ENCODE peak calls at places on chromosomes 12 and 14, in seven cellular contexts. N is tibial artery, O is cardiac muscle cell, Q is neural progenitor cell, A is cardiac fibroblast, L is MM.1S, R is endothelial cell of umbilical vein. F is an unnamed sample.

GRCh38 chr14:64685364-64686130 is 18.7 kb upstream of the PLEKHG3 start:
- DNase-seq in N (no peak), O (no peak), Q (peak), A (no peak), L (no peak), R (no peak), F (no peak)

GRCh38 chr12:105069936-105070702 is 14.1 kb downstream of the ALDH1L2 start:
- DNase-seq in N (no peak), O (no peak), Q (no peak), A (no peak), L (no peak), R (no peak), F (no peak)

GRCh38 chr12:50971946-50972345 is 19.6 kb downstream of the HIGD1C start:
- DNase-seq in N (no peak), O (no peak), Q (no peak), A (peak), L (no peak), R (no peak), F (peak)

GRCh38 chr14:49945448-49946319 is 52.8 kb downstream of the ARF6 start:
- DNase-seq in N (no peak), O (no peak), Q (no peak), A (no peak), L (no peak), R (no peak), F (no peak)

GRCh38 chr12:40565029-40565633 is 127.1 kb upstream of the CNTN1 start:
- DNase-seq in N (no peak), O (no peak), Q (no peak), A (no peak), L (no peak), R (no peak), F (no peak)

GRCh38 chr14:37056473-37056872 is 115.9 kb downstream of the SLC25A21 start:
- DNase-seq in N (no peak), O (no peak), Q (no peak), A (peak), L (no peak), R (peak), F (peak)

GRCh38 chr12:56694161-56694560 is 6.1 kb upstream of the PTGES3 start:
- DNase-seq in N (no peak), O (no peak), Q (no peak), A (no peak), L (no peak), R (no peak), F (no peak)

GRCh38 chr12:42789808-42790760 is 200.5 kb upstream of the PRICKLE1 start:
- DNase-seq in N (no peak), O (peak), Q (no peak), A (peak), L (no peak), R (peak), F (no peak)

GRCh38 chr12:125954362-125954761 is 889.1 kb downstream of the AACS start:
- DNase-seq in N (no peak), O (no peak), Q (peak), A (no peak), L (no peak), R (no peak), F (no peak)

GRCh38 chr12:43131304-43131703 is 420.7 kb downstream of the ADAMTS20 start:
- DNase-seq in N (no peak), O (peak), Q (peak), A (no peak), L (no peak), R (no peak), F (no peak)

GRCh38 chr12:64180951-64181350 is 41.1 kb downstream of the KICS2 start:
- DNase-seq in N (no peak), O (no peak), Q (no peak), A (peak), L (no peak), R (peak), F (peak)

GRCh38 chr12:123532021-123532420 is 1.5 kb downstream of the RILPL1 start:
- DNase-seq in N (peak), O (no peak), Q (no peak), A (peak), L (peak), R (peak), F (peak)

GRCh38 chr12:91704446-91704845 is 441.2 kb downstream of the BTG1 start:
- DNase-seq in N (no peak), O (no peak), Q (no peak), A (peak), L (no peak), R (peak), F (peak)

GRCh38 chr12:29148958-29149690 is at the start of gene FAR2:
- DNase-seq in N (no peak), O (peak), Q (peak), A (peak), L (peak), R (peak), F (peak)

GRCh38 chr14:41922014-41922413 is 315.3 kb downstream of the LRFN5 start:
- DNase-seq in N (no peak), O (no peak), Q (no peak), A (no peak), L (no peak), R (no peak), F (no peak)

GRCh38 chr12:17618831-17619230 is 471.2 kb downstream of the RERGL start:
- DNase-seq in N (no peak), O (no peak), Q (no peak), A (no peak), L (no peak), R (no peak), F (no peak)

GRCh38 chr12:11150832-11151231 is 16.4 kb upstream of the TAS2R30 start:
- DNase-seq in N (no peak), O (no peak), Q (no peak), A (no peak), L (no peak), R (no peak), F (no peak)

GRCh38 chr12:32450768-32451167 is 51.4 kb downstream of the FGD4 start:
- DNase-seq in N (peak), O (no peak), Q (no peak), A (no peak), L (no peak), R (peak), F (no peak)

GRCh38 chr12:57150400-57150799 is 3.0 kb upstream of the LRP1-AS start:
- DNase-seq in N (no peak), O (no peak), Q (no peak), A (no peak), L (no peak), R (no peak), F (no peak)

GRCh38 chr12:25903603-25904245 is 54.8 kb upstream of the RASSF8 start:
- DNase-seq in N (no peak), O (no peak), Q (no peak), A (peak), L (no peak), R (no peak), F (no peak)

GRCh38 chr12:102567031-102567985 is 86.9 kb upstream of the IGF1 start:
- DNase-seq in N (no peak), O (no peak), Q (no peak), A (peak), L (no peak), R (no peak), F (peak)

GRCh38 chr14:90756755-90757345 is 59.4 kb downstream of the TTC7B start:
- DNase-seq in N (no peak), O (no peak), Q (peak), A (no peak), L (no peak), R (no peak), F (no peak)

GRCh38 chr12:53235164-53235563 is 3.2 kb upstream of the RARG start:
- DNase-seq in N (no peak), O (no peak), Q (no peak), A (no peak), L (no peak), R (no peak), F (no peak)

GRCh38 chr14:103696466-103697071 is 18.7 kb downstream of the XRCC3 start:
- DNase-seq in N (no peak), O (no peak), Q (no peak), A (peak), L (no peak), R (peak), F (peak)

GRCh38 chr12:104651812-104652211 is 195.1 kb downstream of the CHST11 start:
- DNase-seq in N (no peak), O (no peak), Q (no peak), A (no peak), L (no peak), R (no peak), F (no peak)

GRCh38 chr12:52423661-52424503 is 10.3 kb downstream of the KRT75 start:
- DNase-seq in N (no peak), O (no peak), Q (no peak), A (no peak), L (no peak), R (no peak), F (no peak)

GRCh38 chr12:122192441-122192840 is 9.5 kb downstream of the LRRC43 start:
- DNase-seq in N (no peak), O (no peak), Q (no peak), A (no peak), L (no peak), R (no peak), F (no peak)

GRCh38 chr12:122187466-122187865 is 4.5 kb downstream of the LRRC43 start:
- DNase-seq in N (no peak), O (no peak), Q (no peak), A (no peak), L (no peak), R (no peak), F (no peak)

GRCh38 chr12:122190842-122191668 is 8.1 kb downstream of the LRRC43 start:
- DNase-seq in N (no peak), O (peak), Q (peak), A (peak), L (peak), R (peak), F (peak)

GRCh38 chr12:122185494-122186082 is 2.7 kb downstream of the LRRC43 start:
- DNase-seq in N (no peak), O (no peak), Q (no peak), A (no peak), L (no peak), R (no peak), F (no peak)

DNA sequence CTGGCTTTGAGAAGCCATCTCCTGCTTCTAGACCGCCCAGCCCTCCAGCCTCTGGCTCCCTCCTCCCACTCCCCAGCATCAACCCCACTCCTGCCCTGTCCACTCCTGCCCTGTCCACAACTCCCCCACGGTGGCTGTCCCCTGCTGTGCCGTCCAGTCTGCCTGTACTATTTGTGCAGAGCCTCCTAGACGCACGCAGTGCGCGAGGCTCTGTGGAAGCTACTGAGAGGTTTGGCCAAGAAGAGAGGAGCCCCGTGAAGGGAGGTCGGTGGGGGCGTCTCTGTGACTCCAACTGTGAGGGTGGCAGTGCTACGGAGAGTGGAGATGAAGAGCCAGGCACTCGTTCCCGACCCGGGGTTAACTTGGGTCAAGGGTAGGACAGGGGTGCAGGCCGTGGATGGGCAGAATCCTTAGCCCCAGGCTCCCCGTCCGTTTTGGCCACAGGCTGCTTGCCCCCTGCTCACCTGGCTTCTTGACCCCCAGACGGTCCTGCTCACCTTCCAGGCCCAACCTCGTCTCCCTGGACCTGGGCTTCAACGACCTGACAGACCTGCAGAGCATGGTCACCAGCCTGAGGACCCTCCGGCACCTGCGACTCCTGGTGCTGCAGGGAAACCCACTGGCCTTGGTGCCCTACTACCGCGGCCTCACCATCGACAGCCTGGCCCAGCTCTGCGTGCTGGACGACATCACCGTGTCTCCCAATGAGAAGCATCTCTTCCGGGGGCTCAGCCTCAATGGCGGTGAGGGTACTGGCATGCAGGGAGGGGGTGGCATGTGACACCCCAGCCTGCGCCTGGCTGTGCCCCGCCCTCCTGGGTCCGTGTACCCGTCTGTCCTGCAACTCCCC is 6.9 kb downstream of the LRRC43 start:
- DNase-seq in N (no peak), O (no peak), Q (no peak), A (no peak), L (no peak), R (no peak), F (no peak)
- TF ChIP-seq CTCF in N (no peak), O (no peak), Q (no peak), A (no peak), L (no peak), R (no peak), F (no peak)

GRCh38 chr12:138898-139534 is 72.4 kb downstream of the IQSEC3 start:
- DNase-seq in N (no peak), O (no peak), Q (peak), A (peak), L (no peak), R (no peak), F (peak)
- H3K4me3 ChIP-seq in N (peak), O (no peak), Q (peak), A (no peak), L (no peak), R (no peak), F (peak)

GRCh38 chr14:97100306-97100705 is 303.1 kb downstream of the VRK1 start:
- DNase-seq in N (no peak), O (no peak), Q (no peak), A (no peak), L (no peak), R (no peak), F (no peak)

GRCh38 chr14:97095269-97095668 is 298.1 kb downstream of the VRK1 start:
- DNase-seq in N (no peak), O (no peak), Q (no peak), A (no peak), L (no peak), R (no peak), F (no peak)
- TF ChIP-seq CTCF in N (no peak), O (no peak), Q (peak), A (no peak), L (no peak), R (no peak), F (no peak)

GRCh38 chr12:1666215-1666614 is 24.7 kb upstream of the ADIPOR2 start:
- DNase-seq in N (no peak), O (no peak), Q (no peak), A (no peak), L (no peak), R (no peak), F (no peak)
- H3K4me3 ChIP-seq in N (no peak), O (no peak), Q (no peak), A (no peak), L (no peak), R (no peak), F (no peak)